ENCODE peak calls at places on chromosome 6, in ten cellular contexts. One of them, this sample, is unnamed.

GRCh38 chr6:135658916-135659315 is 161.4 kb upstream of the AHI1 start:
- DNase-seq in tibial artery: no peak
- DNase-seq in vagina: no peak
- DNase-seq in heart left ventricle: no peak
- DNase-seq in heart right ventricle: no peak
- DNase-seq in HFF-Myc: no peak
- DNase-seq in AG10803: no peak
- DNase-seq in sigmoid colon: no peak
- DNase-seq in neuronal stem cell: no peak
- DNase-seq in mammary epithelial cell: no peak
- DNase-seq in this sample: no peak

GRCh38 chr6:160088069-160088773 is 33.4 kb upstream of the SLC22A1 start:
- DNase-seq in heart right ventricle: peak; percentile 40
- DNase-seq in sigmoid colon: peak; percentile 86
- DNase-seq in tibial artery: peak; percentile 82
- DNase-seq in HFF-Myc: peak; percentile 78
- DNase-seq in heart left ventricle: no peak
- DNase-seq in neuronal stem cell: peak; percentile 23
- DNase-seq in mammary epithelial cell: peak; percentile 43
- DNase-seq in vagina: no peak
- DNase-seq in AG10803: peak; percentile 94
- DNase-seq in this sample: peak; percentile 71

GRCh38 chr6:3808759-3809514 is 40.2 kb upstream of the FAM50B start:
- DNase-seq in tibial artery: peak; percentile 89
- DNase-seq in HFF-Myc: peak; percentile 85
- DNase-seq in vagina: no peak
- DNase-seq in heart right ventricle: peak; percentile 24
- DNase-seq in neuronal stem cell: no peak
- DNase-seq in heart left ventricle: no peak
- DNase-seq in AG10803: peak; percentile 96
- DNase-seq in sigmoid colon: peak; percentile 83
- DNase-seq in mammary epithelial cell: peak; percentile 90
- DNase-seq in this sample: peak; percentile 88

GRCh38 chr6:144675231-144675861 is 390.2 kb downstream of the UTRN start:
- DNase-seq in heart right ventricle: no peak
- DNase-seq in sigmoid colon: no peak
- DNase-seq in AG10803: peak; percentile 64
- DNase-seq in HFF-Myc: no peak
- DNase-seq in mammary epithelial cell: peak; percentile 93
- DNase-seq in tibial artery: no peak
- DNase-seq in heart left ventricle: no peak
- DNase-seq in neuronal stem cell: no peak
- DNase-seq in vagina: no peak
- DNase-seq in this sample: peak; percentile 81

GRCh38 chr6:137736048-137736846 is 130.8 kb upstream of the TNFAIP3 start:
- DNase-seq in heart right ventricle: no peak
- DNase-seq in neuronal stem cell: no peak
- DNase-seq in vagina: no peak
- DNase-seq in tibial artery: no peak
- DNase-seq in heart left ventricle: no peak
- DNase-seq in mammary epithelial cell: no peak
- DNase-seq in AG10803: no peak
- DNase-seq in HFF-Myc: no peak
- DNase-seq in sigmoid colon: no peak
- DNase-seq in this sample: peak; percentile 34

GRCh38 chr6:56637640-56638039 is 5.0 kb downstream of the DST start:
- DNase-seq in AG10803: peak; percentile 82
- DNase-seq in mammary epithelial cell: peak; percentile 46
- DNase-seq in heart left ventricle: no peak
- DNase-seq in HFF-Myc: peak; percentile 56
- DNase-seq in sigmoid colon: no peak
- DNase-seq in tibial artery: no peak
- DNase-seq in vagina: no peak
- DNase-seq in neuronal stem cell: peak; percentile 33
- DNase-seq in heart right ventricle: no peak
- DNase-seq in this sample: peak; percentile 64

GRCh38 chr6:36387440-36388303 is at the start of gene ETV7:
- DNase-seq in mammary epithelial cell: peak; percentile 35
- DNase-seq in sigmoid colon: peak; percentile 66
- DNase-seq in tibial artery: no peak
- DNase-seq in vagina: no peak
- DNase-seq in neuronal stem cell: no peak
- DNase-seq in heart right ventricle: peak; percentile 29
- DNase-seq in AG10803: peak; percentile 24
- DNase-seq in heart left ventricle: peak; percentile 55
- DNase-seq in HFF-Myc: no peak
- DNase-seq in this sample: no peak

GRCh38 chr6:44062771-44063560 is 64.3 kb downstream of the MRPL14 start:
- DNase-seq in heart right ventricle: no peak
- DNase-seq in tibial artery: no peak
- DNase-seq in sigmoid colon: no peak
- DNase-seq in mammary epithelial cell: peak; percentile 71
- DNase-seq in heart left ventricle: no peak
- DNase-seq in vagina: no peak
- DNase-seq in neuronal stem cell: no peak
- DNase-seq in HFF-Myc: no peak
- DNase-seq in AG10803: no peak
- DNase-seq in this sample: no peak

GRCh38 chr6:149834513-149835481 is 29.4 kb downstream of the LRP11 start:
- DNase-seq in HFF-Myc: no peak
- DNase-seq in sigmoid colon: no peak
- DNase-seq in neuronal stem cell: peak; percentile 71
- DNase-seq in mammary epithelial cell: peak; percentile 84
- DNase-seq in AG10803: peak; percentile 65
- DNase-seq in vagina: no peak
- DNase-seq in tibial artery: no peak
- DNase-seq in heart left ventricle: no peak
- DNase-seq in heart right ventricle: no peak
- DNase-seq in this sample: peak; percentile 39

GRCh38 chr6:36851149-36851614 is 11.9 kb upstream of the CPNE5 start:
- DNase-seq in AG10803: peak; percentile 63
- DNase-seq in tibial artery: peak; percentile 68
- DNase-seq in sigmoid colon: peak; percentile 87
- DNase-seq in mammary epithelial cell: peak; percentile 58
- DNase-seq in neuronal stem cell: peak; percentile 70
- DNase-seq in HFF-Myc: peak; percentile 57
- DNase-seq in vagina: no peak
- DNase-seq in heart left ventricle: no peak
- DNase-seq in heart right ventricle: no peak
- DNase-seq in this sample: peak; percentile 57

GRCh38 chr6:129500958-129501381 is 209.0 kb downstream of the ARHGAP18 start:
- DNase-seq in heart left ventricle: no peak
- DNase-seq in vagina: no peak
- DNase-seq in heart right ventricle: no peak
- DNase-seq in AG10803: no peak
- DNase-seq in neuronal stem cell: no peak
- DNase-seq in mammary epithelial cell: no peak
- DNase-seq in tibial artery: no peak
- DNase-seq in HFF-Myc: no peak
- DNase-seq in sigmoid colon: no peak
- DNase-seq in this sample: peak; percentile 47

GRCh38 chr6:90493332-90493731 is 93.5 kb downstream of the MAP3K7 start:
- DNase-seq in neuronal stem cell: no peak
- DNase-seq in vagina: no peak
- DNase-seq in HFF-Myc: no peak
- DNase-seq in mammary epithelial cell: peak; percentile 54
- DNase-seq in heart left ventricle: no peak
- DNase-seq in heart right ventricle: no peak
- DNase-seq in sigmoid colon: no peak
- DNase-seq in AG10803: no peak
- DNase-seq in tibial artery: no peak
- DNase-seq in this sample: peak; percentile 73

GRCh38 chr6:45031601-45032000 is 296.5 kb upstream of the RUNX2 start:
- DNase-seq in sigmoid colon: no peak
- DNase-seq in AG10803: no peak
- DNase-seq in vagina: no peak
- DNase-seq in mammary epithelial cell: no peak
- DNase-seq in HFF-Myc: no peak
- DNase-seq in heart right ventricle: no peak
- DNase-seq in heart left ventricle: no peak
- DNase-seq in neuronal stem cell: no peak
- DNase-seq in tibial artery: no peak
- DNase-seq in this sample: no peak

DNA sequence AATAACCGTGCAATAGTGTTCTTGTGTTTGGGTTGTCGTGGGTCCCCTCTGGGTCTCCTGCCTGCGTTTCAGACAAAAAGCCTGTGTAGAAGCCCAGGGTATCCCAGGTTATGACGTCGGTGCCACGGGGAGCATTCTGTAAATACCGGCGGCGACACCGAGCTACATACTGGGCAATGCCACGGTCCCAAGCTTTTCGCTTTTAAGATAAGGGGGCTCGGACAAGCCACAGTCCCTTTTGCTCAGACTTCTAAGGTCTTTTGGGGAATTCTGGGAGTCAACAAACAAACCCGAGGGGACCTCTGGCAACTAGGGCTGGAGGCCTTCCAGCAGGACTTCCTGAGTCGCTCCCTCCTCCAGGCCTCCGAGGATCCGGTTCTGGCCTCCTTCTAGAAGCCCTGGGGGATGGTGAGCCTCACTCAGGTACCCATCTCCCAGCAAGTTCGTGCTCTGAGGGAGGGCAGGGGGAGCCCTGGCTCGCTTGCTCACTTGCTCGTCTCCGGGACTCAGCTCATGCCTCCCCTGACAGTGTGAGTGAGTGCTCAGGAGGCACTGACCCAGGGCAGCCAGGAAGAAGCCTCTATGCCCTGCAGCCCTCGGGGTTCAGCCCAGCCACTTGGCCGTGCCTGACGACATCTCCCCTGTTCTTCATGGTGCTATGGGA is 62.4 kb upstream of the MRPS10 start:
- DNase-seq in vagina: no peak
- DNase-seq in neuronal stem cell: no peak
- DNase-seq in heart left ventricle: peak; percentile 76
- DNase-seq in sigmoid colon: peak; percentile 79
- DNase-seq in mammary epithelial cell: no peak
- DNase-seq in heart right ventricle: peak; percentile 59
- DNase-seq in AG10803: peak; percentile 38
- DNase-seq in tibial artery: no peak
- DNase-seq in HFF-Myc: no peak
- DNase-seq in this sample: peak; percentile 26
- H3K4me3 ChIP-seq in vagina: no peak overlapping the region
- H3K4me3 ChIP-seq in neuronal stem cell: no peak overlapping the region
- H3K4me3 ChIP-seq in heart left ventricle: peak overlapping the region; percentile 23
- H3K4me3 ChIP-seq in sigmoid colon: no peak overlapping the region
- H3K4me3 ChIP-seq in mammary epithelial cell: no peak overlapping the region
- H3K4me3 ChIP-seq in heart right ventricle: peak overlapping the region; percentile 21
- H3K4me3 ChIP-seq in AG10803: no peak overlapping the region
- H3K4me3 ChIP-seq in tibial artery: no peak overlapping the region
- H3K4me3 ChIP-seq in HFF-Myc: no peak overlapping the region
- H3K4me3 ChIP-seq in this sample: no peak overlapping the region

GRCh38 chr6:10584607-10585006 is 63.5 kb downstream of the GCNT2 start:
- DNase-seq in AG10803: no peak
- DNase-seq in heart left ventricle: no peak
- DNase-seq in sigmoid colon: no peak
- DNase-seq in mammary epithelial cell: no peak
- DNase-seq in neuronal stem cell: no peak
- DNase-seq in heart right ventricle: no peak
- DNase-seq in vagina: no peak
- DNase-seq in tibial artery: no peak
- DNase-seq in HFF-Myc: no peak
- DNase-seq in this sample: no peak
- H3K4me3 ChIP-seq in AG10803: no peak overlapping the region
- H3K4me3 ChIP-seq in heart left ventricle: no peak overlapping the region
- H3K4me3 ChIP-seq in sigmoid colon: no peak overlapping the region
- H3K4me3 ChIP-seq in mammary epithelial cell: no peak overlapping the region
- H3K4me3 ChIP-seq in neuronal stem cell: no peak overlapping the region
- H3K4me3 ChIP-seq in heart right ventricle: no peak overlapping the region
- H3K4me3 ChIP-seq in vagina: no peak overlapping the region
- H3K4me3 ChIP-seq in tibial artery: no peak overlapping the region
- H3K4me3 ChIP-seq in HFF-Myc: no peak overlapping the region
- H3K4me3 ChIP-seq in this sample: no peak overlapping the region

DNA sequence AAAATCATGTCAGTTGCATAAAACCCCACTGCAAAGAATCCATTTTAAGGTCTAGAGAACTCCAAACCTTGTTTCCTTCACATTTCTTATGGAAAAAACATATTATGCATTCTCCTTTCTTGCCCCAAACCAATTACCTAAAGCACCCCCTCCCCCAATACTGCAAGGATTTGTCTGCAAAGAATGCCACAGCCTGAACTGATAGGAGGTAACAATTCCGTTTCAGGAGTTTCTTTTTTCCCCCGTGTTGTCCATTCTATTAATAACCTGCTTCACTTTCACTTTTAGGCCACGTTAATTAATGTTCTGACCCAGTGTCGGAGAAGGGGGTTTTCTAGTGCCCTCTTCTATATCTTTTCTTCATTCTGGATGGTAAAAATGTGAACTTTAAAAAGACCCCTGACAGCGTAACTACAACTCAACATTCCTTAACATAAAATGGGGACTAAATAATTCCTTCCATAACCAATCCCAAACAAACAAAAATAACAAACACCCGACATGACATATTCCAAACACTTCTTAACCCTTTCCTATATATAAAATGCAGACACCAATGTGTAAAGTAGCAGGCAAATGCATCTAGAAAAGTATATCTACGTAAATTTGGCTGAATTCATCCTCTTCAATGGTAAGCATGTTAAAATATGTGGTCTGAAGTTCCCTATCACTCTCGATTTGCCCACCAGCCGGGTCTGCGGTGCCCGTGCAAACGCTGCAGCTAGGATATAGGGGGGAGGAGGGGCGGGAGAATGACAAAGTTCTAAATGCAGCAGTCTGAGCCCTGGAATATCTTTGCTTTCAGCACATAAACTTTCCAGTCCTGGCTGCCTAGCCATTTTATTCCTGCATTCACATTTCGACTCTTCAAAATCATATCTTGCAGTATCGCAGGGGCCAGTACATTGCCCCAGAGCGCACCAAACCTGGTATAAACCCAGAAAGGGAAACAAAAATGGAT is 978 bp downstream of the NRN1 start:
- DNase-seq in heart left ventricle: no peak
- DNase-seq in mammary epithelial cell: no peak
- DNase-seq in AG10803: no peak
- DNase-seq in sigmoid colon: no peak
- DNase-seq in neuronal stem cell: no peak
- DNase-seq in HFF-Myc: no peak
- DNase-seq in vagina: no peak
- DNase-seq in heart right ventricle: no peak
- DNase-seq in tibial artery: no peak
- DNase-seq in this sample: no peak
- H3K4me3 ChIP-seq in heart left ventricle: peak overlapping the region; percentile 61
- H3K4me3 ChIP-seq in mammary epithelial cell: no peak overlapping the region
- H3K4me3 ChIP-seq in AG10803: peak overlapping the region; percentile 67
- H3K4me3 ChIP-seq in sigmoid colon: peak overlapping the region; percentile 45
- H3K4me3 ChIP-seq in neuronal stem cell: no peak overlapping the region
- H3K4me3 ChIP-seq in HFF-Myc: no peak overlapping the region
- H3K4me3 ChIP-seq in vagina: peak overlapping the region; percentile 42
- H3K4me3 ChIP-seq in heart right ventricle: peak overlapping the region; percentile 53
- H3K4me3 ChIP-seq in tibial artery: peak overlapping the region; percentile 56
- H3K4me3 ChIP-seq in this sample: no peak overlapping the region

DNA sequence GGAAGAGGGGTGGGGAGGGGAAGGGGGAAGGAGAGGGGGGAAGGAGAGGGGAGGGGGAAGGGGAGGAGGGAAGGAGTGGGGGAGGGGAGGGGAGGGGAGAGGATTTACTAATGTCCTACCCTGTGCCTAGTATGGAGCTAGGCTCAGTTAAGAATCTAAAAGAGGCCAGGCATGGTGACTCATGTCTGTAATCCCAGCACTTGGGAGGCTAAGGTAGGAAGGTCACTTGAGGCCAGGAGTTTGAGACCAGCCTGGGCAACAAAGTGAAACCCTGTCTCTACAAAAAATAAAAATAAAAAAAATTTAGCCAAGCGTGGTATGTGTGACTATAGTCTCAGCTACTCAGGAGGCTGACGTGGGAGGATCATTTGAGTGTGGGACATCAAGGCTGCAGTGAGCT is 13.0 kb downstream of the UBE2J1 start:
- DNase-seq in HFF-Myc: no peak
- DNase-seq in mammary epithelial cell: no peak
- DNase-seq in heart right ventricle: no peak
- DNase-seq in vagina: no peak
- DNase-seq in AG10803: no peak
- DNase-seq in neuronal stem cell: no peak
- DNase-seq in tibial artery: no peak
- DNase-seq in heart left ventricle: no peak
- DNase-seq in sigmoid colon: no peak
- DNase-seq in this sample: no peak
- H3K4me3 ChIP-seq in HFF-Myc: no peak overlapping the region
- H3K4me3 ChIP-seq in mammary epithelial cell: no peak overlapping the region
- H3K4me3 ChIP-seq in heart right ventricle: no peak overlapping the region
- H3K4me3 ChIP-seq in vagina: no peak overlapping the region
- H3K4me3 ChIP-seq in AG10803: no peak overlapping the region
- H3K4me3 ChIP-seq in neuronal stem cell: no peak overlapping the region
- H3K4me3 ChIP-seq in tibial artery: no peak overlapping the region
- H3K4me3 ChIP-seq in heart left ventricle: no peak overlapping the region
- H3K4me3 ChIP-seq in sigmoid colon: no peak overlapping the region
- H3K4me3 ChIP-seq in this sample: no peak overlapping the region

This sample was measured in astrocyte.